ENCODE peak calls at places on chromosomes 3 and 15, in seven cellular contexts. V is RWPE1, Z is neural progenitor cell, T is GM23338, L is body of pancreas, I is endothelial cell of umbilical vein, G is GM13976. E is an unnamed sample.

GRCh38 chr15:54481819-54482218 is 503.6 kb downstream of the UNC13C start:
- DNase-seq in G (no peak), I (no peak), L (no peak), V (no peak), T (no peak), Z (no peak), E (no peak)

GRCh38 chr3:50516048-50516871 is 12.8 kb upstream of the CACNA2D2 start:
- DNase-seq in G (no peak), L (no peak), T (peak), I (peak), V (no peak), Z (peak), E (no peak)

GRCh38 chr3:63911901-63912767 is at the start of gene SCAANT1:
- DNase-seq in G (peak), T (peak), I (peak), Z (peak), L (peak), V (peak), E (peak)

GRCh38 chr3:110016235-110016634 is 678.9 kb upstream of the DPPA4 start:
- DNase-seq in V (no peak), T (peak), G (no peak), Z (no peak), I (no peak), L (no peak), E (no peak)

GRCh38 chr3:100402150-100402706 is 889 bp downstream of the LNP1 start:
- DNase-seq in I (peak), L (no peak), V (peak), T (peak), G (no peak), Z (no peak), E (no peak)

GRCh38 chr3:171044828-171045793 is 18.6 kb upstream of the SLC2A2 start:
- DNase-seq in I (no peak), G (no peak), Z (no peak), V (no peak), T (no peak), L (no peak), E (no peak)

GRCh38 chr15:85475317-85475701 is 94.9 kb downstream of the AKAP13 start:
- DNase-seq in V (no peak), Z (no peak), I (peak), G (no peak), T (no peak), L (no peak), E (no peak)

GRCh38 chr3:193962986-193963683 is 172.8 kb upstream of the HES1 start:
- DNase-seq in Z (no peak), I (no peak), L (no peak), V (no peak), G (no peak), T (no peak), E (no peak)

GRCh38 chr3:187896664-187897063 is 151.4 kb upstream of the BCL6 start:
- DNase-seq in I (no peak), T (no peak), Z (no peak), V (no peak), G (no peak), L (no peak), E (no peak)

GRCh38 chr15:84099181-84099580 is 136.4 kb upstream of the GOLGA6L4 start:
- DNase-seq in V (no peak), L (no peak), I (peak), T (no peak), Z (no peak), G (no peak), E (no peak)

GRCh38 chr15:91561371-91562100 is 292.0 kb upstream of the SLCO3A1 start:
- DNase-seq in L (no peak), I (no peak), G (no peak), T (no peak), V (peak), Z (peak), E (no peak)

GRCh38 chr15:71245588-71245987 is 130.3 kb downstream of the THSD4 start:
- DNase-seq in I (no peak), Z (no peak), V (no peak), T (no peak), L (no peak), G (no peak), E (no peak)

GRCh38 chr3:102398196-102398595 is 36.6 kb upstream of the ZPLD1 start:
- DNase-seq in V (no peak), I (no peak), T (no peak), L (no peak), Z (no peak), G (no peak), E (no peak)

GRCh38 chr3:41274944-41275668 is 75.8 kb downstream of the CTNNB1 start:
- DNase-seq in L (no peak), Z (no peak), V (no peak), T (no peak), I (no peak), G (no peak), E (no peak)

GRCh38 chr15:70142322-70143191 is 44.8 kb upstream of the TLE3 start:
- DNase-seq in G (no peak), V (no peak), Z (no peak), L (no peak), I (peak), T (no peak), E (peak)

GRCh38 chr3:7211740-7212139 is 350.8 kb downstream of the GRM7 start:
- DNase-seq in Z (no peak), G (no peak), I (no peak), L (no peak), T (no peak), V (no peak), E (no peak)

GRCh38 chr3:150430272-150430671 is 22.2 kb downstream of the TSC22D2 start:
- DNase-seq in I (no peak), Z (no peak), T (no peak), L (no peak), V (no peak), G (no peak), E (no peak)

GRCh38 chr15:89187911-89188514 is 33.4 kb downstream of the RLBP1 start:
- DNase-seq in Z (no peak), T (no peak), L (no peak), I (no peak), V (no peak), G (no peak), E (no peak)

GRCh38 chr3:18438586-18438985 is 13.4 kb upstream of the SATB1 start:
- DNase-seq in L (no peak), G (no peak), I (no peak), T (peak), Z (no peak), V (no peak), E (peak)

GRCh38 chr3:193400304-193400703 is 21.8 kb upstream of the ATP13A5 start:
- DNase-seq in I (no peak), G (no peak), L (peak), T (no peak), V (no peak), Z (no peak), E (no peak)

GRCh38 chr3:144106970-144107369 is 135.3 kb downstream of the DIPK2A start:
- DNase-seq in L (no peak), T (no peak), I (peak), Z (no peak), V (no peak), G (no peak), E (no peak)

GRCh38 chr15:31297221-31297879 is 29.3 kb upstream of the KLF13 start:
- DNase-seq in L (no peak), Z (no peak), V (no peak), I (no peak), G (no peak), T (no peak), E (no peak)

GRCh38 chr3:157139938-157140534 is 19.9 kb downstream of the CCNL1 start:
- DNase-seq in Z (no peak), L (no peak), T (no peak), I (no peak), G (no peak), V (no peak), E (no peak)

GRCh38 chr3:194514626-194515025 is 27.8 kb upstream of the ATP13A3 start:
- DNase-seq in I (no peak), G (no peak), V (no peak), T (no peak), L (no peak), Z (no peak), E (no peak)

GRCh38 chr3:57646723-57647122 is 46.2 kb downstream of the DENND6A start:
- DNase-seq in V (peak), G (no peak), T (no peak), Z (no peak), I (peak), L (no peak), E (no peak)
- TF ChIP-seq CTCF in V (peak), G (no peak), T (no peak), Z (no peak), I (no peak), L (no peak), E (no peak)

DNA sequence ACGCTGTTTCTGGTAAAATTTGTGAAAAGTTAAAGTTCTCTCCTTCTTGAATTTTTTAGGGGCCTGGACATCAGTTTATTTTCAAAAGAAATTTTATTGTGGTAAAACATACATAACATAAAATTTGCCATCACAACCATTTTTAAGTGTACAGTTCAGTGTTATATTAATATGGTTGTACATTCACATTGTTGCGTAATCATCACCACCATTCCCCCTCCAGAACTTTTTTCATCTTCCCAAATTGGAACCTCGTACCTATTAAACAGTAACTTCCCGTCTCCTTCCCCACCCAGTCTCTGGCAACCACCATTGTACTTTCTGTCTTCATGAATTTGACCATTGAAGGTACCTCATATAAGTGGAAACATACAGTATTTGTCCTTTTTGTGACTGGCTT is 23.0 kb upstream of the XRN1 start:
- DNase-seq in I (no peak), T (no peak), Z (no peak), L (no peak), V (no peak), G (no peak), E (no peak)
- TF ChIP-seq CTCF in I (no peak), T (no peak), Z (no peak), L (no peak), V (no peak), G (no peak), E (no peak)

GRCh38 chr3:474828-475227 is 278.3 kb downstream of the CHL1 start:
- DNase-seq in T (no peak), Z (no peak), I (no peak), L (no peak), V (no peak), G (no peak), E (no peak)

GRCh38 chr3:468172-468571 is 271.6 kb downstream of the CHL1 start:
- DNase-seq in V (no peak), G (no peak), Z (peak), T (peak), L (no peak), I (no peak), E (no peak)

DNA sequence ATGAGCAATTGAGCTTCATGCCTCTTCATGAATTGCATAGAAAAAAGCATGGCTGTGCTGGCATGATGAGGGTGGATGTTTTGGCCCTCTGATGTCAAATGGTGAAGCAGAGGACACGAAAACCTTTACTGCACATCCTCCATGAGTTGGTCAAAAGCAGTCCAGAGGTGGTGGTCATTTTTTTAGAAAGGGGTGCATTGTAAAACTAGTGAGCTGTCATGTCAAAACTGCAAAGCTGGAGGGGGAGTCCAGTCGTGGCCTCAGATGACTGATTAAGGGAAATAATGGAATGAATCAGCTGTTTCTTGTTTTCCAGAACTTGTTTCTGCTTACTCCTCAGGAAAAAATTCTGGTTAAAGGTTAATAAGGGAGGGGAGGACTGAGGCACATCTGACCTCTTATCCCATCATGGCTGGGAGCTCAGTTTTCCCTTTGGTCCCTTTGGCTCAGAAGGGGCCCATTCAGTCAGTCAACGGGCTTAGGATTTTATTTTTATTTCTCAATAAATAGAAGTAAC is 276.8 kb downstream of the CHL1 start:
- DNase-seq in L (no peak), V (no peak), Z (no peak), G (no peak), T (no peak), I (no peak), E (no peak)
- TF ChIP-seq CTCF in L (no peak), V (no peak), Z (no peak), G (no peak), T (no peak), I (no peak), E (no peak)

GRCh38 chr3:183180765-183181295 is 18.3 kb upstream of the LAMP3 start:
- DNase-seq in T (no peak), I (no peak), V (no peak), L (no peak), G (no peak), Z (no peak), E (no peak)

GRCh38 chr3:183180105-183180763 is 17.7 kb upstream of the LAMP3 start:
- DNase-seq in I (no peak), T (peak), L (no peak), V (no peak), G (no peak), Z (peak), E (no peak)

GRCh38 chr3:183178512-183178832 is 15.9 kb upstream of the LAMP3 start:
- DNase-seq in V (no peak), G (no peak), Z (no peak), L (no peak), I (no peak), T (no peak), E (no peak)

GRCh38 chr3:183181606-183182005 is 19.1 kb upstream of the LAMP3 start:
- DNase-seq in G (no peak), T (no peak), V (no peak), L (no peak), I (no peak), Z (no peak), E (no peak)

DNA sequence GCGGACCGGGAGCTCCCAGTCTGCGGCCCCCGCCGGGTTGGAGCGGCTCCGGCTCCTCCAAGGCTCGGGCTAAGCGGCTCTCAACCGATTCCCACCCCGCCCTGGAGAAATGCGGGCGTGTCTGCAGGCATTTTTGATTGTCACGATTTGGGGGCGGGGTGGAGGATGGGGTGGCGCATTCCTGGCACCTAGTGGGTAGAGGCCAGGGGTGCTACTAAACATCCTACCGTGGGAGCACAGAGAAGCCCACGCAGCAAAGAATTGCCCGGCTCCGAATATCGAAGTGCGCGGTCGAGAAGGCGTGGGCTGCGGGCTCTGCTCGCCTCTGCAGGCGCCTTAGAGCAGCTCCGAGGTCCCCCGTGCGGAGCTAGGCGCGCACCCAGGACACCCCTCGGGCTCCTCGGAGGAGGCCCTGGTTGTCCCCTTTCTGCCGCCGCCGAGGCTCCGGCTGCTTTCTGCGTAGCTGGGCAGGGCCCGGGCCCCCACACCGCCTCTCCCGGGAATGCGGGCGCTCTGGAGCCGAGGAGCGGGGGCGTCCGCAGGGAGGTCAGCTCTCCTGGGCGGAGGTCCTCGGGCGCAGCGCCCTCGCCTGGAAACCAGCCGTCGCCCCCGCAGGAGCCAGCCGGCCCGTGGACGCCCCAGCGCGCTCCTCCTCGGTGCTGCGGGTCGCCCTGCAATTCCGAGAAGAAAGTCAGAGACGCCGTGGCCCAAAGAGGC is 16.5 kb upstream of the LAMP3 start:
- DNase-seq in Z (peak), L (peak), V (peak), G (peak), I (peak), T (peak), E (peak)
- TF ChIP-seq CTCF in Z (peak), L (peak), V (peak), G (peak), I (peak), T (peak), E (peak)

DNA sequence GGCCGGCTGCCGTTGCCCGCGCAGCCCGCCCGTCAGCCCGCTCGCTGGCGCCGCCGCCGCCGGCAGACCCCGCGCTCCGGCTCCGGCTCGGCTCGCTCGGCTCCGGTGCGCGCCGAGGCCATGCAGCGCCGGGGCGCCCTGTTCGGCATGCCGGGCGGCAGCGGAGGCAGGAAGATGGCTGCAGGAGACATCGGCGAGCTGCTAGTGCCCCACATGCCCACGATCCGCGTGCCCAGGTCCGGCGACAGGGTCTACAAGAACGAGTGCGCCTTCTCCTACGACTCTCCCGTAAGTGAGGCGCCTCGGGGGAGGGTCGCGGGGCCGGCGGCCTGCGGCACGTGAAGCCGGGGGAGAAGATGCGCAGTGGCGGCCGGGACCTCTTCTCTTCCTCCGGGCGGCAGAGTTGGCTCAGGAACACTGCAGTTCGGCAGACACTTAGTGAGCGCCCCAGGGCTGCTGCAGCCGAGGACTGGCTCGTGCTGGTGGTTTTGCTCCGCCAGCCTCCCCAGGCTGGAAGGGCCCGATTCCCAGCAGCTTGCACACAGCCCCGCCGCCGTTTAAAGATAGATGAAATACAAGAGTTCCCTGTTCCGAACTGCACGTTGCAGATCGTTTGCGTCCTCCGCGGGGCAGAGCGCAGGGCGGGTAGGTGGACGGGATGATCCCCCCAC is 401 bp downstream of the USP13 start:
- DNase-seq in T (peak), Z (peak), L (peak), I (peak), G (peak), V (peak), E (peak)
- TF ChIP-seq CTCF in T (no peak), Z (no peak), L (no peak), I (no peak), G (peak), V (no peak), E (no peak)

GRCh38 chr3:4722103-4722502 is 229.0 kb downstream of the ITPR1 start:
- DNase-seq in T (peak), L (peak), V (peak), Z (no peak), I (peak), G (peak), E (peak)
- TF ChIP-seq CTCF in T (peak), L (peak), V (peak), Z (peak), I (peak), G (no peak), E (peak)

GRCh38 chr3:103796068-103796467 is 1361.3 kb downstream of the ZPLD1 start:
- DNase-seq in V (no peak), T (no peak), I (no peak), Z (no peak), G (no peak), L (no peak), E (no peak)

GRCh38 chr3:103791786-103792515 is 1357.1 kb downstream of the ZPLD1 start:
- DNase-seq in G (no peak), I (no peak), T (no peak), Z (no peak), V (no peak), L (no peak), E (no peak)

GRCh38 chr3:103794656-103795055 is 1359.8 kb downstream of the ZPLD1 start:
- DNase-seq in G (no peak), I (no peak), L (no peak), T (peak), V (no peak), Z (peak), E (no peak)
- TF ChIP-seq CTCF in G (no peak), I (no peak), L (no peak), T (peak), V (peak), Z (peak), E (no peak)